ENCODE peak calls at places on chromosome 2, in eight cellular contexts. M is AG04450, C is K562, V is body of pancreas, T is NB4, O is fibroblast of the aortic adventitia, R is OCI-LY7, L is upper lobe of right lung. I is an unnamed sample.

GRCh38 chr2:105873721-105874120 is 129.0 kb downstream of the NCK2 start:
- DNase-seq in M (no peak), C (peak), V (no peak), T (peak), O (peak), R (no peak), L (no peak), I (no peak)

GRCh38 chr2:205657579-205657978 is 24.7 kb upstream of the NRP2 start:
- DNase-seq in M (peak), C (no peak), V (no peak), T (no peak), O (peak), R (no peak), L (no peak), I (no peak)

GRCh38 chr2:223459328-223459939 is 142.7 kb downstream of the SCG2 start:
- DNase-seq in M (no peak), C (no peak), V (no peak), T (peak), O (peak), R (peak), L (no peak), I (no peak)

GRCh38 chr2:85457877-85458316 is 39.4 kb downstream of the SH2D6 start:
- DNase-seq in M (no peak), C (no peak), V (no peak), T (no peak), O (peak), R (no peak), L (no peak), I (no peak)

GRCh38 chr2:3387011-3387410 is 7.5 kb downstream of the TRAPPC12 start:
- DNase-seq in M (no peak), C (no peak), V (no peak), T (no peak), O (no peak), R (no peak), L (no peak), I (no peak)

GRCh38 chr2:190250421-190250820 is 69.2 kb downstream of the HIBCH start:
- DNase-seq in M (no peak), C (no peak), V (no peak), T (no peak), O (no peak), R (no peak), L (no peak), I (no peak)

GRCh38 chr2:52572469-52572894 is 1195.1 kb upstream of the CHAC2 start:
- DNase-seq in M (no peak), C (no peak), V (no peak), T (no peak), O (no peak), R (no peak), L (no peak), I (no peak)

GRCh38 chr2:208570066-208570465 is 163.5 kb downstream of the PTH2R start:
- DNase-seq in M (no peak), C (peak), V (no peak), T (no peak), O (no peak), R (no peak), L (no peak), I (no peak)

GRCh38 chr2:200399046-200399445 is 92.6 kb downstream of the SPATS2L start:
- DNase-seq in M (no peak), C (no peak), V (no peak), T (no peak), O (peak), R (no peak), L (no peak), I (no peak)

GRCh38 chr2:36376319-36376765 is 20.8 kb downstream of the CRIM1 start:
- DNase-seq in M (no peak), C (peak), V (peak), T (no peak), O (no peak), R (no peak), L (peak), I (peak)

GRCh38 chr2:145813481-145813880 is 1293.6 kb upstream of the ZEB2 start:
- DNase-seq in M (no peak), C (no peak), V (no peak), T (no peak), O (no peak), R (no peak), L (no peak), I (no peak)

GRCh38 chr2:217035967-217036366 is 176.1 kb upstream of the TNP1 start:
- DNase-seq in M (no peak), C (no peak), V (no peak), T (no peak), O (peak), R (no peak), L (no peak), I (peak)

GRCh38 chr2:47654790-47655562 is 128.0 kb upstream of the MSH6 start:
- DNase-seq in M (no peak), C (no peak), V (no peak), T (no peak), O (no peak), R (peak), L (no peak), I (no peak)

GRCh38 chr2:112474844-112475486 is 7.0 kb upstream of the TTL start:
- DNase-seq in M (no peak), C (no peak), V (no peak), T (no peak), O (peak), R (no peak), L (no peak), I (no peak)

GRCh38 chr2:143205106-143205764 is 76.0 kb downstream of the ARHGAP15 start:
- DNase-seq in M (no peak), C (no peak), V (no peak), T (peak), O (peak), R (peak), L (no peak), I (no peak)

GRCh38 chr2:19850056-19850455 is 51.7 kb downstream of the TTC32 start:
- DNase-seq in M (no peak), C (no peak), V (no peak), T (no peak), O (no peak), R (no peak), L (no peak), I (no peak)

GRCh38 chr2:227933891-227934290 is 62.5 kb downstream of the DAW1 start:
- DNase-seq in M (no peak), C (no peak), V (no peak), T (no peak), O (no peak), R (no peak), L (no peak), I (no peak)

GRCh38 chr2:8515390-8515761 is 166.5 kb upstream of the ID2 start:
- DNase-seq in M (no peak), C (no peak), V (no peak), T (peak), O (no peak), R (peak), L (no peak), I (no peak)

GRCh38 chr2:74399785-74400184 is 19.7 kb upstream of the DCTN1 start:
- DNase-seq in M (no peak), C (peak), V (no peak), T (peak), O (peak), R (peak), L (no peak), I (no peak)

GRCh38 chr2:198712485-198712884 is 745.3 kb downstream of the SATB2 start:
- DNase-seq in M (no peak), C (no peak), V (no peak), T (no peak), O (no peak), R (no peak), L (no peak), I (no peak)

GRCh38 chr2:111117666-111118454 is 2.9 kb upstream of the BCL2L11 start:
- DNase-seq in M (peak), C (no peak), V (peak), T (peak), O (peak), R (no peak), L (no peak), I (peak)

GRCh38 chr2:8595821-8596600 is 85.8 kb upstream of the ID2 start:
- DNase-seq in M (no peak), C (no peak), V (no peak), T (no peak), O (no peak), R (no peak), L (peak), I (no peak)

GRCh38 chr2:24492283-24493272 is 1.5 kb downstream of the NCOA1 start:
- DNase-seq in M (no peak), C (peak), V (no peak), T (peak), O (peak), R (no peak), L (no peak), I (peak)

GRCh38 chr2:166411473-166412230 is 35.9 kb upstream of the SCN9A start:
- DNase-seq in M (no peak), C (no peak), V (no peak), T (no peak), O (peak), R (no peak), L (no peak), I (no peak)

GRCh38 chr2:115946341-115946740 is 1503.9 kb downstream of the DPP10 start:
- DNase-seq in M (no peak), C (no peak), V (no peak), T (no peak), O (no peak), R (no peak), L (no peak), I (no peak)

GRCh38 chr2:238267341-238267710 is 21.1 kb downstream of the PER2 start:
- DNase-seq in M (no peak), C (no peak), V (no peak), T (no peak), O (no peak), R (no peak), L (no peak), I (peak)

GRCh38 chr2:27889774-27890145 is 427 bp downstream of the RBKS start:
- DNase-seq in M (no peak), C (no peak), V (no peak), T (no peak), O (no peak), R (no peak), L (no peak), I (no peak)

GRCh38 chr2:27890146-27891062 is at the start of the genes BABAM2 and RBKS:
- DNase-seq in M (peak), C (peak), V (peak), T (peak), O (peak), R (peak), L (peak), I (peak)

GRCh38 chr2:27893031-27893430 is 2.5 kb downstream of the BABAM2 start:
- DNase-seq in M (no peak), C (no peak), V (no peak), T (peak), O (no peak), R (no peak), L (no peak), I (no peak)

GRCh38 chr2:27891063-27891819 is 712 bp downstream of the BABAM2 start:
- DNase-seq in M (no peak), C (peak), V (peak), T (peak), O (peak), R (peak), L (peak), I (peak)

DNA sequence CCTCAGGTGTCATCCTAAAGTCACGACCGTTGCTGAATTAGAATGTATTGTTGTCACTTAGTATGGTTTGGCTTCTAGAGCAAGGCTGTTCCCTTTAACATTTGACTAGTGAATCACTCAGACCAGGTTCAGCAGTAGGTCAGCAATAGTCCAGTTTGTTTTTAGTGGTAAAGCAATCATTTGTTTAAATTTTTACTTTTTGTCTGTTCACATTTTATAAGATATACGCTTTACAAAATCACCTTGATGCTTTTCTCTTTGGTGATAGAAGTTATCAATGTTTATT is 1.2 kb downstream of the BABAM2 start:
- DNase-seq in M (no peak), C (no peak), V (no peak), T (no peak), O (peak), R (no peak), L (no peak), I (no peak)
- H3K4me3 ChIP-seq in M (no peak), C (no peak), V (no peak), T (peak), O (peak), R (no peak), L (no peak), I (peak)

GRCh38 chr2:42936632-42936996 is 144.2 kb upstream of the HAAO start:
- DNase-seq in M (no peak), C (no peak), V (no peak), T (no peak), O (no peak), R (no peak), L (no peak), I (no peak)

GRCh38 chr2:42933824-42934254 is 141.5 kb upstream of the HAAO start:
- DNase-seq in M (no peak), C (no peak), V (no peak), T (no peak), O (no peak), R (no peak), L (no peak), I (no peak)

GRCh38 chr2:42937171-42937875 is 144.9 kb upstream of the HAAO start:
- DNase-seq in M (no peak), C (no peak), V (no peak), T (peak), O (no peak), R (no peak), L (no peak), I (no peak)

GRCh38 chr2:42934568-42935258 is 142.3 kb upstream of the HAAO start:
- DNase-seq in M (no peak), C (no peak), V (no peak), T (no peak), O (no peak), R (no peak), L (no peak), I (peak)

GRCh38 chr2:42935692-42936631 is 143.6 kb upstream of the HAAO start:
- DNase-seq in M (no peak), C (no peak), V (no peak), T (peak), O (no peak), R (no peak), L (no peak), I (peak)
- TF ChIP-seq CTCF in M (no peak), C (no peak), V (no peak), T (no peak), O (no peak), R (no peak), L (no peak), I (no peak)

GRCh38 chr2:117832905-117833613 is 18.6 kb downstream of the DDX18 start:
- DNase-seq in M (no peak), C (no peak), V (no peak), T (peak), O (peak), R (no peak), L (no peak), I (no peak)

GRCh38 chr2:117832332-117832731 is 17.8 kb downstream of the DDX18 start:
- DNase-seq in M (no peak), C (no peak), V (no peak), T (no peak), O (no peak), R (no peak), L (no peak), I (no peak)

GRCh38 chr2:117833911-117834310 is 19.4 kb downstream of the DDX18 start:
- DNase-seq in M (no peak), C (no peak), V (no peak), T (no peak), O (no peak), R (no peak), L (no peak), I (no peak)

GRCh38 chr2:117834992-117835391 is 20.5 kb downstream of the DDX18 start:
- DNase-seq in M (no peak), C (no peak), V (no peak), T (no peak), O (no peak), R (no peak), L (no peak), I (no peak)

GRCh38 chr2:117835990-117836760 is 21.7 kb downstream of the DDX18 start:
- DNase-seq in M (peak), C (peak), V (peak), T (peak), O (peak), R (peak), L (peak), I (peak)
- H3K4me3 ChIP-seq in M (peak), C (no peak), V (peak), T (no peak), O (peak), R (no peak), L (peak), I (peak)

DNA sequence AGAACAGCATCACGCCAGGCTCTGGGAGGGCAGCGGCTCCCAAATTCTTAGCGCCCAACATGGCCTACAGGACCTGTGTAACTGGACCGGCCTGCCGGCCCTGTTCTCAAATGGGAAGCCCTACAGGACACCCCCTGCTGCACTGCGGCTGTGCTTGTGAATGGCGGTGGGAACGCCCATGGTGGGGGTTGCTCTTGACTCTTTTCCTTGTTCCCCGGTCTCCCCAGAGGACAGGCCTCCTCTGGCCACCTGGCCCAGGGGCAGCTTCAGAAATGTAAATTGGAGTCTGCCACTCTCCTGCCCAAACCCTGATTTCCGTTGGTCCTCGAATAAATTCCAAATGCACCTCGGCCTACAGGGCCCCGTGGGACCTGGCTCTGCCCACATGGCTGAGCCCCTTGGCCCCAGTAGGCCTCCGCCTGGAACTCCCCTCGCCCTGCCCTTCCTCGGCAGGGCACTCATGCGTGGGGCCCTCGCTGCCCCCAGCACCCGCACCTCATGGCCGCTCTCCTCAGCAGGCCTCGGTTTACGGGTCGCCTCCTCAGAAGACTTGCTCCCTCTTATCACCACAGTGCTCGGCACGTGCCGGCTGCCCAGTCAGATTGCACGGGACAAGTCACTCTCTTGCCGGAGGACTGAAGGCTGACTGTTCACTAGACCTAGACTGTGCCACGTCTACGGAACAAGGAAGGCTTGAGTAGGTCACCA is 29.4 kb downstream of the KCNIP3 start:
- DNase-seq in M (no peak), C (no peak), V (no peak), T (no peak), O (no peak), R (no peak), L (no peak), I (no peak)
- TF ChIP-seq CTCF in M (no peak), C (no peak), V (no peak), T (no peak), O (no peak), R (no peak), L (no peak), I (no peak)

GRCh38 chr2:86791574-86791973 is 861 bp upstream of the CD8A start:
- DNase-seq in M (no peak), C (no peak), V (no peak), T (no peak), O (no peak), R (no peak), L (no peak), I (no peak)
- H3K4me3 ChIP-seq in M (no peak), C (no peak), V (no peak), T (peak), O (no peak), R (no peak), L (no peak), I (no peak)

I was measured in psoas muscle.